ENCODE peak calls at places on chromosomes 13 and 19, in eight cellular contexts. F is upper lobe of right lung, V is cardiac fibroblast, I is psoas muscle, M is cardiac muscle cell, K is lower leg skin, Z is astrocyte of the spinal cord, S is heart left ventricle. H is an unnamed sample.

GRCh38 chr13:80050252-80050651 is 290.7 kb downstream of the SPRY2 start:
- DNase-seq in F (no peak), V (peak), I (no peak), M (peak), K (no peak), Z (peak), S (no peak), H (peak)

GRCh38 chr19:27744926-27745844 is 1467.8 kb downstream of the UQCRFS1 start:
- DNase-seq in F (no peak), V (no peak), I (no peak), M (no peak), K (peak), Z (peak), S (no peak), H (no peak)

GRCh38 chr13:114089341-114089740 is 43.1 kb downstream of the RASA3 start:
- DNase-seq in F (peak), V (no peak), I (peak), M (no peak), K (no peak), Z (no peak), S (no peak), H (no peak)

GRCh38 chr13:45350152-45350551 is 9.2 kb upstream of the TPT1 start:
- DNase-seq in F (no peak), V (no peak), I (no peak), M (no peak), K (no peak), Z (no peak), S (no peak), H (no peak)

GRCh38 chr19:16457195-16457953 is 14.4 kb downstream of the EPS15L1 start:
- DNase-seq in F (no peak), V (peak), I (peak), M (peak), K (no peak), Z (no peak), S (peak), H (peak)

GRCh38 chr13:44404261-44405139 is 30.9 kb downstream of the SERP2 start:
- DNase-seq in F (no peak), V (no peak), I (no peak), M (no peak), K (no peak), Z (no peak), S (no peak), H (no peak)

GRCh38 chr19:3224346-3225325 is at the start of gene CELF5:
- DNase-seq in F (peak), V (no peak), I (no peak), M (peak), K (no peak), Z (no peak), S (peak), H (no peak)

GRCh38 chr13:98370261-98370660 is 193.2 kb upstream of the RNF113B start:
- DNase-seq in F (no peak), V (no peak), I (no peak), M (no peak), K (no peak), Z (no peak), S (no peak), H (no peak)

GRCh38 chr19:1251233-1251502 is 2.8 kb downstream of the MIDN start:
- DNase-seq in F (no peak), V (peak), I (peak), M (peak), K (no peak), Z (peak), S (no peak), H (peak)

DNA sequence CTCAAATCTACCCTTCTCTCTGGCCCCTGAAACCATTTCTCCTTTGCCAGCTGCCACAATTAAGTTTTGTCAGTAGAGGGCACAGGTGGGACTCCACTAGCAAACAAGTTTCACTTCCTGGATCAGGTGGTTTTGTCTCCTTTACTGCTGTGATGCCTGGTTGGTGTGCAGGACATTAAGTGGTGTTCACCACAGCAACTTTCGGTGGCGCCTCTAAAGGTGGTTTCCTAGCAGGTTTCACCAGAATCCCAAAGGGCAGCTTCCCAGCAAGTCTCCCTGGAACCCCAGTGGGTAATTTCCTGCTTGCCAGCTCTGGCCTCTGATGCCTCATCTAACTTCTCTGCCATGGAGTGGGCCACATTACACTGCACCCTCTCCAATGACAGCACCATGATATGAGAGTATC is 16.6 kb downstream of the MED4 start:
- DNase-seq in F (no peak), V (no peak), I (no peak), M (no peak), K (no peak), Z (no peak), S (no peak), H (no peak)
- TF ChIP-seq CTCF in F (peak), V (peak), I (no peak), M (peak), K (no peak), Z (peak), S (peak), H (peak)

DNA sequence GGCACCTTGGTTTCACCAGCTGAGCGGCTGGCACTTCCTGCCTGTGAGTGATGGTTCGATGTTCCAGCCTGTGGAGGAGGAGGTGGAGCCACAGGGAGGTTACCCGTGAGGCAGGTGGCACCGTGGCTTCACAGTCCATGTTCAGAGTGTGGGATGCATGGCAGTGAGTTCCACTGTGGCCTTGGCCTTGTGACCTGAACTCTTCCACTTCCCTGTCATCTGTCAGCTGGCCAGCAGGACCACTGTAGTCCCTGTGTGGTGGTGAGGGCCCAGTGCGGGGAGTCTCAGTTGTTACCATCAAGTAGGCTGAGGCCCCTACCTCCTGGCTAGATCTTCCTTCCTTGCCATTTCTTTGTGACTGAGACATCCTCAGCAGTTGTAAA is 16.9 kb downstream of the SMARCA4 start:
- DNase-seq in F (no peak), V (no peak), I (no peak), M (no peak), K (no peak), Z (no peak), S (no peak), H (no peak)
- H3K4me3 ChIP-seq in F (no peak), V (no peak), I (no peak), M (no peak), K (no peak), Z (no peak), S (no peak), H (no peak)

DNA sequence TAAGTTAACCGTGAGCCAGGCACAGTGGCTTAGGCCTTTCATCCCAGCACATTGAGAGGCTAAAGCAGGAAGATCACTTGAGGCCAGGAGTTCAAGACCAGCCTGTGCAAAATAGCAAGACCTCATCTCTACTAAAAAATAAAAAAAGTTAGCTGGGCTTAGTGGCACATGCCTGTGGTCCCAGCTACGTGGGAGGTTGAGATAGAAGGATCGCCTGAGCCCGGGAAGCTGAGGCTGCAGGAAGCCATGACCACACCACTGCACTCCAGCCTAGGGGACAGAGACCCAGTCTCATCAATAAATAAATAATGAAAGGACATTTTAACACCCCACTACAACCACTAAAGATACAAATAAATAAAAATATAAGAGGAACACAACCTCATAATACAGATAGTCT is 21.6 kb downstream of the LSM14A start:
- DNase-seq in F (no peak), V (no peak), I (no peak), M (peak), K (no peak), Z (no peak), S (no peak), H (no peak)
- TF ChIP-seq CTCF in F (no peak), V (no peak), I (no peak), M (no peak), K (no peak), Z (no peak), S (no peak), H (no peak)

DNA sequence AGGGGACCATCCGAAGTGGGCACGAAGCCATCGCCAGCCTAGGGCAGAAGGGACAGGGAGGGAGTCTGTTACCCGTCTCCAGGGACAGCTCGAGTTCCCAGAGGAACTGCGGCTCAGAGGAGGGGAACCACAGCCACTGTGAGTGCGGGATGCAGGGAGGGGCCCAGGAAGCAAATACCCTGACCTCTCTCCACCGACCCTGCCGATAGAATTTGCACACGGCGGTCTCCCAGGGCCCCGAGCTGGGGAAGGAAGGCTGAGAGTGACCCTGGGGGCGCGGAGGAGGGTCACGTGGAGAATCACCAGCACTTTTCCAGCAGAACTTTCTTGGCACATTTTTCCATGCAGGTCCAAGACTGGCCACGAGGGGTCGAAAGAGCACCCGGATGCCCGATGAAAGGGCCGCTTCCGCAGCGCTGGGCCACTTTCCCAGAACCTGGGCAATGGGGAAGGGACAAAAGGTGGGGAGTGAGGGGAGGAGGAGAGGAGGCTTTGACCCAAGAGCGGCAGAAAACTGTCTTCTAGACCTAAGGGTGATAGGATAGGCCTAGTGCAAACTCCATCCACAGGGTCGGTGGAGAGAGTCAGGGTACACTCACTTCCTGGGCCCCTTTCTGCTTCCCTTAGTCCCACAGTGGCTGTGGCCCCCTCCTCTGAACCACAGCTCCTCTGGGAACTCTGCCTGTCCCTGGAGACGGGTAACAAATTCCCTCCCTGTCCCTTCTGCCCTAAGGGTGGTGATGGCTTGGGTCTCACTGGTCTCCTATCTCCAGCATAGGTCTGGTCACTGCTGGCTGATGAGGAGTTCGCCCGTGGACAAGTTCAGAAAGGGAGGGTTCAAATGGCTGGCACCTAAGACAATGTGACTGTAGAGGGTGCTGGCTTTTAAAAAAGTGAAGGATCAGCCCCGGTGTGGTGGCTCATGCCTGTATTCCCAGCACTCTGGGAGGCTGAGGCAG is 5.3 kb upstream of the GPR4 start:
- DNase-seq in F (peak), V (peak), I (peak), M (peak), K (peak), Z (peak), S (peak), H (peak)
- H3K4me3 ChIP-seq in F (peak), V (peak), I (peak), M (no peak), K (no peak), Z (peak), S (peak), H (peak)

GRCh38 chr19:45076851-45077730 is 813 bp upstream of the ZNF296 start:
- DNase-seq in F (no peak), V (no peak), I (no peak), M (no peak), K (no peak), Z (no peak), S (no peak), H (no peak)

GRCh38 chr19:45079911-45080469 is 930 bp downstream of the GEMIN7 start:
- DNase-seq in F (no peak), V (no peak), I (no peak), M (no peak), K (no peak), Z (no peak), S (no peak), H (no peak)

GRCh38 chr19:45082170-45082569 is 3.1 kb downstream of the GEMIN7 start:
- DNase-seq in F (no peak), V (no peak), I (no peak), M (no peak), K (no peak), Z (no peak), S (no peak), H (no peak)

GRCh38 chr19:45078390-45079062 is 534 bp upstream of the GEMIN7 start:
- DNase-seq in F (no peak), V (no peak), I (no peak), M (no peak), K (no peak), Z (no peak), S (no peak), H (no peak)

GRCh38 chr19:45079063-45079910 is at the start of gene GEMIN7:
- DNase-seq in F (peak), V (peak), I (peak), M (peak), K (peak), Z (peak), S (peak), H (peak)
- TF ChIP-seq CTCF in F (peak), V (no peak), I (no peak), M (no peak), K (no peak), Z (no peak), S (no peak), H (no peak)